ENCODE peak calls at places on chromosomes 12 and 14, in nine cellular contexts. One of them, this sample, is unnamed.

GRCh38 chr12:116924558-116925453 is 14.1 kb downstream of the FBXW8 start:
- DNase-seq in endothelial cell: no peak
- DNase-seq in coronary artery: no peak
- DNase-seq in NCI-H345: no peak
- DNase-seq in posterior vena cava: no peak
- DNase-seq in NCI-H446: no peak
- DNase-seq in Caki2: peak
- DNase-seq in right atrium auricular region: no peak
- DNase-seq in AG09319: peak
- DNase-seq in this sample: peak

GRCh38 chr14:100446572-100446971 is 123.4 kb downstream of the SLC25A47 start:
- DNase-seq in endothelial cell: no peak
- DNase-seq in coronary artery: no peak
- DNase-seq in NCI-H345: no peak
- DNase-seq in posterior vena cava: no peak
- DNase-seq in NCI-H446: no peak
- DNase-seq in Caki2: no peak
- DNase-seq in right atrium auricular region: peak
- DNase-seq in AG09319: no peak
- DNase-seq in this sample: no peak

GRCh38 chr12:95633049-95633545 is 81.8 kb upstream of the USP44 start:
- DNase-seq in endothelial cell: no peak
- DNase-seq in coronary artery: no peak
- DNase-seq in NCI-H345: no peak
- DNase-seq in posterior vena cava: no peak
- DNase-seq in NCI-H446: no peak
- DNase-seq in Caki2: peak
- DNase-seq in right atrium auricular region: peak
- DNase-seq in AG09319: peak
- DNase-seq in this sample: no peak

GRCh38 chr12:58668831-58669230 is 251.5 kb downstream of the LRIG3 start:
- DNase-seq in endothelial cell: no peak
- DNase-seq in coronary artery: no peak
- DNase-seq in NCI-H345: no peak
- DNase-seq in posterior vena cava: no peak
- DNase-seq in NCI-H446: no peak
- DNase-seq in Caki2: peak
- DNase-seq in right atrium auricular region: no peak
- DNase-seq in AG09319: no peak
- DNase-seq in this sample: no peak

GRCh38 chr12:111101003-111101402 is 180.6 kb upstream of the MYL2 start:
- DNase-seq in endothelial cell: no peak
- DNase-seq in coronary artery: no peak
- DNase-seq in NCI-H345: no peak
- DNase-seq in posterior vena cava: no peak
- DNase-seq in NCI-H446: no peak
- DNase-seq in Caki2: no peak
- DNase-seq in right atrium auricular region: no peak
- DNase-seq in AG09319: no peak
- DNase-seq in this sample: no peak

GRCh38 chr12:6092784-6093722 is 31.4 kb downstream of the VWF start:
- DNase-seq in endothelial cell: no peak
- DNase-seq in coronary artery: peak
- DNase-seq in NCI-H345: no peak
- DNase-seq in posterior vena cava: peak
- DNase-seq in NCI-H446: no peak
- DNase-seq in Caki2: peak
- DNase-seq in right atrium auricular region: no peak
- DNase-seq in AG09319: peak
- DNase-seq in this sample: no peak

GRCh38 chr14:78157855-78158436 is 12.2 kb upstream of the NRXN3 start:
- DNase-seq in endothelial cell: peak
- DNase-seq in coronary artery: no peak
- DNase-seq in NCI-H345: no peak
- DNase-seq in posterior vena cava: no peak
- DNase-seq in NCI-H446: no peak
- DNase-seq in Caki2: no peak
- DNase-seq in right atrium auricular region: no peak
- DNase-seq in AG09319: no peak
- DNase-seq in this sample: no peak

GRCh38 chr12:89343127-89343526 is 9.2 kb downstream of the DUSP6 start:
- DNase-seq in endothelial cell: no peak
- DNase-seq in coronary artery: peak
- DNase-seq in NCI-H345: no peak
- DNase-seq in posterior vena cava: peak
- DNase-seq in NCI-H446: no peak
- DNase-seq in Caki2: no peak
- DNase-seq in right atrium auricular region: peak
- DNase-seq in AG09319: no peak
- DNase-seq in this sample: no peak

GRCh38 chr12:26978801-26979200 is 35.4 kb downstream of the TM7SF3 start:
- DNase-seq in endothelial cell: no peak
- DNase-seq in coronary artery: no peak
- DNase-seq in NCI-H345: no peak
- DNase-seq in posterior vena cava: no peak
- DNase-seq in NCI-H446: no peak
- DNase-seq in Caki2: no peak
- DNase-seq in right atrium auricular region: no peak
- DNase-seq in AG09319: no peak
- DNase-seq in this sample: no peak

GRCh38 chr12:3315201-3315661 is 175.8 kb upstream of the PRMT8 start:
- DNase-seq in endothelial cell: no peak
- DNase-seq in coronary artery: no peak
- DNase-seq in NCI-H345: peak
- DNase-seq in posterior vena cava: no peak
- DNase-seq in NCI-H446: no peak
- DNase-seq in Caki2: no peak
- DNase-seq in right atrium auricular region: peak
- DNase-seq in AG09319: peak
- DNase-seq in this sample: no peak

GRCh38 chr14:54567634-54568561 is 970 bp downstream of the SAMD4A start:
- DNase-seq in endothelial cell: peak
- DNase-seq in coronary artery: peak
- DNase-seq in NCI-H345: peak
- DNase-seq in posterior vena cava: peak
- DNase-seq in NCI-H446: no peak
- DNase-seq in Caki2: peak
- DNase-seq in right atrium auricular region: no peak
- DNase-seq in AG09319: no peak
- DNase-seq in this sample: peak

GRCh38 chr14:60815371-60815770 is 80.8 kb downstream of the MNAT1 start:
- DNase-seq in endothelial cell: no peak
- DNase-seq in coronary artery: no peak
- DNase-seq in NCI-H345: peak
- DNase-seq in posterior vena cava: no peak
- DNase-seq in NCI-H446: no peak
- DNase-seq in Caki2: no peak
- DNase-seq in right atrium auricular region: no peak
- DNase-seq in AG09319: no peak
- DNase-seq in this sample: peak

GRCh38 chr12:119704065-119704747 is 36.3 kb downstream of the PRKAB1 start:
- DNase-seq in endothelial cell: no peak
- DNase-seq in coronary artery: no peak
- DNase-seq in NCI-H345: no peak
- DNase-seq in posterior vena cava: no peak
- DNase-seq in NCI-H446: no peak
- DNase-seq in Caki2: no peak
- DNase-seq in right atrium auricular region: no peak
- DNase-seq in AG09319: no peak
- DNase-seq in this sample: no peak

GRCh38 chr12:106139422-106140141 is 828 bp upstream of the NUAK1 start:
- DNase-seq in endothelial cell: peak
- DNase-seq in coronary artery: peak
- DNase-seq in NCI-H345: peak
- DNase-seq in posterior vena cava: peak
- DNase-seq in NCI-H446: no peak
- DNase-seq in Caki2: peak
- DNase-seq in right atrium auricular region: peak
- DNase-seq in AG09319: no peak
- DNase-seq in this sample: peak

GRCh38 chr12:121518656-121519055 is 62.2 kb downstream of the KDM2B start:
- DNase-seq in endothelial cell: no peak
- DNase-seq in coronary artery: no peak
- DNase-seq in NCI-H345: no peak
- DNase-seq in posterior vena cava: no peak
- DNase-seq in NCI-H446: no peak
- DNase-seq in Caki2: no peak
- DNase-seq in right atrium auricular region: no peak
- DNase-seq in AG09319: no peak
- DNase-seq in this sample: no peak

GRCh38 chr14:105072892-105073719 is 7.9 kb upstream of the GPR132 start:
- DNase-seq in endothelial cell: no peak
- DNase-seq in coronary artery: no peak
- DNase-seq in NCI-H345: no peak
- DNase-seq in posterior vena cava: no peak
- DNase-seq in NCI-H446: no peak
- DNase-seq in Caki2: no peak
- DNase-seq in right atrium auricular region: no peak
- DNase-seq in AG09319: no peak
- DNase-seq in this sample: no peak

GRCh38 chr12:52210186-52210924 is 18.5 kb upstream of the KRT80 start:
- DNase-seq in endothelial cell: no peak
- DNase-seq in coronary artery: no peak
- DNase-seq in NCI-H345: no peak
- DNase-seq in posterior vena cava: peak
- DNase-seq in NCI-H446: no peak
- DNase-seq in Caki2: peak
- DNase-seq in right atrium auricular region: peak
- DNase-seq in AG09319: peak
- DNase-seq in this sample: no peak

GRCh38 chr14:69547701-69548348 is 26.8 kb downstream of the CCDC177 start:
- DNase-seq in endothelial cell: peak
- DNase-seq in coronary artery: no peak
- DNase-seq in NCI-H345: no peak
- DNase-seq in posterior vena cava: no peak
- DNase-seq in NCI-H446: no peak
- DNase-seq in Caki2: no peak
- DNase-seq in right atrium auricular region: no peak
- DNase-seq in AG09319: no peak
- DNase-seq in this sample: no peak

GRCh38 chr14:50225067-50225973 is 6.1 kb downstream of the SOS2 start:
- DNase-seq in endothelial cell: no peak
- DNase-seq in coronary artery: no peak
- DNase-seq in NCI-H345: no peak
- DNase-seq in posterior vena cava: no peak
- DNase-seq in NCI-H446: peak
- DNase-seq in Caki2: peak
- DNase-seq in right atrium auricular region: no peak
- DNase-seq in AG09319: peak
- DNase-seq in this sample: no peak

GRCh38 chr14:90544566-90544965 is 147.7 kb downstream of the CALM1 start:
- DNase-seq in endothelial cell: no peak
- DNase-seq in coronary artery: no peak
- DNase-seq in NCI-H345: peak
- DNase-seq in posterior vena cava: no peak
- DNase-seq in NCI-H446: no peak
- DNase-seq in Caki2: no peak
- DNase-seq in right atrium auricular region: no peak
- DNase-seq in AG09319: no peak
- DNase-seq in this sample: no peak

GRCh38 chr12:28937196-28937595 is 211.9 kb upstream of the FAR2 start:
- DNase-seq in endothelial cell: no peak
- DNase-seq in coronary artery: no peak
- DNase-seq in NCI-H345: no peak
- DNase-seq in posterior vena cava: no peak
- DNase-seq in NCI-H446: no peak
- DNase-seq in Caki2: no peak
- DNase-seq in right atrium auricular region: no peak
- DNase-seq in AG09319: no peak
- DNase-seq in this sample: no peak

GRCh38 chr12:66493841-66494240 is 185.0 kb downstream of the GRIP1 start:
- DNase-seq in endothelial cell: no peak
- DNase-seq in coronary artery: no peak
- DNase-seq in NCI-H345: no peak
- DNase-seq in posterior vena cava: no peak
- DNase-seq in NCI-H446: no peak
- DNase-seq in Caki2: no peak
- DNase-seq in right atrium auricular region: no peak
- DNase-seq in AG09319: no peak
- DNase-seq in this sample: no peak

GRCh38 chr14:22882529-22883190 is 362 bp upstream of the REM2 start:
- DNase-seq in endothelial cell: peak
- DNase-seq in coronary artery: no peak
- DNase-seq in NCI-H345: peak
- DNase-seq in posterior vena cava: no peak
- DNase-seq in NCI-H446: no peak
- DNase-seq in Caki2: peak
- DNase-seq in right atrium auricular region: no peak
- DNase-seq in AG09319: no peak
- DNase-seq in this sample: peak

GRCh38 chr12:113231275-113232231 is 10.3 kb downstream of the TPCN1 start:
- DNase-seq in endothelial cell: no peak
- DNase-seq in coronary artery: no peak
- DNase-seq in NCI-H345: no peak
- DNase-seq in posterior vena cava: peak
- DNase-seq in NCI-H446: no peak
- DNase-seq in Caki2: peak
- DNase-seq in right atrium auricular region: no peak
- DNase-seq in AG09319: no peak
- DNase-seq in this sample: no peak

GRCh38 chr12:127081058-127081457 is 1185.9 kb upstream of the TMEM132C start:
- DNase-seq in endothelial cell: no peak
- DNase-seq in coronary artery: no peak
- DNase-seq in NCI-H345: no peak
- DNase-seq in posterior vena cava: no peak
- DNase-seq in NCI-H446: no peak
- DNase-seq in Caki2: no peak
- DNase-seq in right atrium auricular region: no peak
- DNase-seq in AG09319: no peak
- DNase-seq in this sample: no peak

GRCh38 chr12:103742349-103742784 is 98.7 kb downstream of the NT5DC3 start:
- DNase-seq in endothelial cell: no peak
- DNase-seq in coronary artery: no peak
- DNase-seq in NCI-H345: peak
- DNase-seq in posterior vena cava: no peak
- DNase-seq in NCI-H446: peak
- DNase-seq in Caki2: no peak
- DNase-seq in right atrium auricular region: no peak
- DNase-seq in AG09319: no peak
- DNase-seq in this sample: no peak

GRCh38 chr12:42145552-42146215 is 1.0 kb upstream of the GXYLT1 start:
- DNase-seq in endothelial cell: no peak
- DNase-seq in coronary artery: no peak
- DNase-seq in NCI-H345: no peak
- DNase-seq in posterior vena cava: no peak
- DNase-seq in NCI-H446: no peak
- DNase-seq in Caki2: peak
- DNase-seq in right atrium auricular region: no peak
- DNase-seq in AG09319: no peak
- DNase-seq in this sample: peak

GRCh38 chr12:19000836-19001235 is 128.7 kb upstream of the PLEKHA5 start:
- DNase-seq in endothelial cell: no peak
- DNase-seq in coronary artery: no peak
- DNase-seq in NCI-H345: no peak
- DNase-seq in posterior vena cava: no peak
- DNase-seq in NCI-H446: no peak
- DNase-seq in Caki2: no peak
- DNase-seq in right atrium auricular region: no peak
- DNase-seq in AG09319: no peak
- DNase-seq in this sample: no peak

GRCh38 chr14:33596211-33597080 is 354.4 kb downstream of the EGLN3 start:
- DNase-seq in endothelial cell: no peak
- DNase-seq in coronary artery: no peak
- DNase-seq in NCI-H345: no peak
- DNase-seq in posterior vena cava: no peak
- DNase-seq in NCI-H446: no peak
- DNase-seq in Caki2: no peak
- DNase-seq in right atrium auricular region: no peak
- DNase-seq in AG09319: no peak
- DNase-seq in this sample: no peak

GRCh38 chr12:13342971-13343370 is 146.4 kb downstream of the EMP1 start:
- DNase-seq in endothelial cell: no peak
- DNase-seq in coronary artery: no peak
- DNase-seq in NCI-H345: no peak
- DNase-seq in posterior vena cava: no peak
- DNase-seq in NCI-H446: no peak
- DNase-seq in Caki2: no peak
- DNase-seq in right atrium auricular region: no peak
- DNase-seq in AG09319: no peak
- DNase-seq in this sample: no peak

GRCh38 chr14:32980887-32981501 is 42.3 kb downstream of the NPAS3 start:
- DNase-seq in endothelial cell: no peak
- DNase-seq in coronary artery: no peak
- DNase-seq in NCI-H345: peak
- DNase-seq in posterior vena cava: no peak
- DNase-seq in NCI-H446: no peak
- DNase-seq in Caki2: no peak
- DNase-seq in right atrium auricular region: no peak
- DNase-seq in AG09319: no peak
- DNase-seq in this sample: no peak

This sample was measured in HuH-7.